ENCODE peak calls at places on chromosomes 4 and X, in ten cellular contexts. X, S, J, N, Q, Y, M, P, A and Z are unnamed samples.
A peak's percentile ranks its signal among the peaks of the same experiment; 100 is the strongest.

GRCh38 chr4:184811484-184812180 is 14.1 kb downstream of the ACSL1 start:
- DNase-seq in S (no peak), Q (no peak), N (no peak), J (no peak), X (no peak), A (no peak), P (no peak), Y (no peak), M (no peak), Z (no peak)

GRCh38 chr4:170007113-170007512 is 19.1 kb downstream of the MFAP3L start:
- DNase-seq in X (no peak), Q (no peak), Y (peak; percentile 88), A (peak; percentile 64), M (no peak), S (no peak), N (no peak), J (no peak), P (no peak), Z (no peak)

GRCh38 chr4:175253184-175253902 is 335.2 kb downstream of the ADAM29 start:
- DNase-seq in Y (peak; percentile 15), P (peak; percentile 15), J (peak; percentile 21), A (no peak), X (peak; percentile 28), Q (peak; percentile 19), S (no peak), M (no peak), N (no peak), Z (no peak)

GRCh38 chr4:180925800-180926199 is 1317.4 kb upstream of the TENM3 start:
- DNase-seq in S (peak; percentile 87), M (no peak), J (no peak), Q (no peak), P (no peak), Y (no peak), X (no peak), N (no peak), A (peak; percentile 59), Z (no peak)

GRCh38 chrX:102516314-102516936 is at the start of gene TMSB15A:
- DNase-seq in Y (peak; percentile 63), Q (no peak), S (peak; percentile 28), A (peak; percentile 47), N (no peak), X (peak; percentile 84), J (peak; percentile 80), P (peak; percentile 90), M (peak; percentile 73), Z (no peak)

GRCh38 chr4:57329279-57329678 is 219.1 kb upstream of the IGFBP7 start:
- DNase-seq in Q (no peak), N (no peak), M (no peak), A (no peak), S (no peak), Y (no peak), P (no peak), J (no peak), X (no peak), Z (no peak)

GRCh38 chrX:9310596-9310995 is 154.3 kb upstream of the TBL1X start:
- DNase-seq in A (peak; percentile 67), J (no peak), X (no peak), P (no peak), Y (no peak), Q (no peak), S (no peak), M (no peak), N (no peak), Z (no peak)

GRCh38 chrX:22135171-22135711 is 103.1 kb downstream of the PHEX start:
- DNase-seq in J (no peak), X (no peak), N (no peak), A (peak; percentile 53), S (peak; percentile 73), Q (no peak), Y (peak; percentile 53), M (no peak), P (no peak), Z (no peak)

GRCh38 chrX:75603833-75604232 is 81.0 kb upstream of the ZDHHC15 start:
- DNase-seq in A (peak; percentile 9), Q (no peak), Y (peak; percentile 52), P (peak; percentile 33), X (peak; percentile 56), S (peak; percentile 11), J (peak; percentile 18), N (no peak), M (peak; percentile 45), Z (no peak)

GRCh38 chrX:97525981-97526380 is 642.3 kb downstream of the RPA4 start:
- DNase-seq in A (no peak), Q (no peak), M (no peak), X (no peak), S (no peak), P (no peak), N (no peak), Y (no peak), J (no peak), Z (no peak)

GRCh38 chr4:158347596-158347995 is 137.3 kb downstream of the TMEM144 start:
- DNase-seq in J (no peak), Q (no peak), S (peak; percentile 59), A (peak; percentile 3), N (no peak), Y (no peak), X (no peak), M (no peak), P (no peak), Z (no peak)

GRCh38 chr4:38570647-38571326 is 93.2 kb upstream of the KLF3 start:
- DNase-seq in Q (no peak), P (no peak), Y (no peak), S (no peak), A (no peak), J (no peak), X (no peak), N (no peak), M (peak; percentile 63), Z (no peak)

GRCh38 chrX:97609938-97610337 is 726.2 kb downstream of the RPA4 start:
- DNase-seq in P (no peak), X (no peak), N (no peak), S (no peak), Q (no peak), M (no peak), J (no peak), Y (no peak), A (no peak), Z (no peak)

GRCh38 chr4:30429813-30430466 is 290.2 kb upstream of the PCDH7 start:
- DNase-seq in Y (no peak), M (peak; percentile 9), X (no peak), Q (peak; percentile 38), P (no peak), J (peak; percentile 71), N (no peak), S (peak; percentile 46), A (peak; percentile 85), Z (no peak)

GRCh38 chr4:172514801-172515200 is 653.8 kb upstream of the GALNT7 start:
- DNase-seq in Q (no peak), M (no peak), N (no peak), Y (no peak), P (no peak), S (no peak), X (no peak), A (peak; percentile 33), J (no peak), Z (no peak)

GRCh38 chrX:140360284-140360683 is 144.6 kb downstream of the SOX3 start:
- DNase-seq in A (no peak), M (no peak), Q (no peak), S (no peak), N (no peak), P (peak; percentile 8), X (no peak), J (no peak), Y (no peak), Z (no peak)

GRCh38 chr4:3047464-3048286 is 26.7 kb downstream of the HTT-AS start:
- DNase-seq in M (peak; percentile 79), X (peak; percentile 90), S (peak; percentile 31), P (peak; percentile 79), A (peak; percentile 28), N (peak; percentile 99), Q (peak; percentile 45), J (peak; percentile 58), Y (peak; percentile 98), Z (peak; percentile 57)

GRCh38 chr4:143375326-143376073 is 38.8 kb downstream of the GAB1 start:
- DNase-seq in A (peak; percentile 20), M (no peak), N (no peak), S (no peak), J (peak; percentile 82), Y (peak; percentile 71), Q (peak; percentile 6), P (peak; percentile 39), X (peak; percentile 65), Z (peak; percentile 15)

GRCh38 chr4:53591372-53591892 is at the start of gene LNX1:
- DNase-seq in Y (peak; percentile 33), X (peak; percentile 98), M (peak; percentile 97), A (no peak), P (peak; percentile 35), S (no peak), J (no peak), Q (peak; percentile 79), N (no peak), Z (no peak)

GRCh38 chr4:2041234-2042130 is 17.6 kb upstream of the NAT8L start:
- DNase-seq in M (peak; percentile 91), A (peak; percentile 51), Y (peak; percentile 90), Q (peak; percentile 67), S (peak; percentile 60), P (peak; percentile 98), X (peak; percentile 97), N (peak; percentile 34), J (peak; percentile 89), Z (peak; percentile 85)
- TF ChIP-seq EZH2 in M (peak; percentile 58), A (peak; percentile 88), Y (peak; percentile 69), Q (no peak), S (peak; percentile 21), P (peak; percentile 43), X (peak; percentile 81), N (no peak), J (peak; percentile 78), Z (no peak)

GRCh38 chr4:145907363-145907762 is 31.3 kb downstream of the ZNF827 start:
- DNase-seq in X (no peak), A (no peak), Q (no peak), P (no peak), J (no peak), Y (no peak), M (no peak), N (no peak), S (no peak), Z (no peak)
- H3K4me1 ChIP-seq in X (peaks cover 45% of the 10 kb centered on the region), A (no peaks in the 10 kb centered on the region), Q (peaks cover 10% of the 10 kb centered on the region), P (peaks cover 19% of the 10 kb centered on the region), J (peaks cover 18% of the 10 kb centered on the region), Y (no peaks in the 10 kb centered on the region), M (no peaks in the 10 kb centered on the region), N (peaks cover 5% of the 10 kb centered on the region), S (peaks cover 18% of the 10 kb centered on the region), Z (no peaks in the 10 kb centered on the region)

DNA sequence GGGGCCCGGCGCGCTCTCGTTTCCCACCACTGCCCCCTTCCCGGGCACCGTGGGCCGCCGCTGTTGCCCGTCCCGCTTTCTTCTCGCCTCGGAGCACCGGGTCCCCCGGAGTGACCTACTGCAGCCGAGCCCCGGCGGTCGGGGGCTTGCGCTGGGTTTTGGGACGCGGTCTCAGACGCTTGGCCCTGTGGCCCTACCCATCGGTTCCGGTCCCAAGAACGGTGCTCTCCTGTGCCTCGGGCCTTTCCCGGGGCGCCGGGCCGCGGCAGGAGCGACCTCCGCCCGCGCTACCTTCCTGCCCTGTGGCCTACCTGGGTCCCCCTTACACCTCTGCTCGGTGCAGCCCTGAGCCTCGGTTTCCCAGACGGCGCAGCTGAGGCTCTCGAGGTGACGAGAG is 21.6 kb upstream of the HMX1 start:
- DNase-seq in S (no peak), M (no peak), P (no peak), J (no peak), N (no peak), Q (no peak), X (no peak), A (no peak), Y (no peak), Z (no peak)
- TF ChIP-seq EZH2 in S (no peak), M (no peak), P (no peak), J (peak; percentile 84), N (no peak), Q (no peak), X (peak; percentile 76), A (no peak), Y (no peak), Z (no peak)

GRCh38 chrX:107734646-107735045 is 40.9 kb downstream of the TSC22D3 start:
- DNase-seq in Y (no peak), J (no peak), M (no peak), A (no peak), S (no peak), N (no peak), P (no peak), X (no peak), Q (no peak), Z (no peak)
- H3K4me1 ChIP-seq in Y (no peaks in the 10 kb centered on the region), J (peaks cover 12% of the 10 kb centered on the region), M (peaks cover 41% of the 10 kb centered on the region), A (no peaks in the 10 kb centered on the region), S (peaks cover 9% of the 10 kb centered on the region), N (no peaks in the 10 kb centered on the region), P (peaks cover 29% of the 10 kb centered on the region), X (peaks cover 29% of the 10 kb centered on the region), Q (peaks cover 23% of the 10 kb centered on the region), Z (no peaks in the 10 kb centered on the region)